ENCODE peak calls at places on chromosomes 1 and 21, in seven cellular contexts. V is C1 segment of cervical spinal cord; B is K562; R is renal cortical epithelial cell; E is stimulated activated CD8-positive, alpha-beta memory T cell treated with anti-CD3 and anti-CD28 coated beads, Interleukin-4, amount 100 ng/mL, for 24 hours; N is activated naive CD8-positive, alpha-beta T cell treated with anti-CD3 and anti-CD28 coated beads for 36 hours; L is HS-5. F is an unnamed sample.

GRCh38 chr1:30046751-30047150 is 676.6 kb downstream of the MATN1 start:
- DNase-seq in V (no peak), B (no peak), R (no peak), E (no peak), N (no peak), L (no peak), F (no peak)

GRCh38 chr1:28197682-28198415 is 21.4 kb upstream of the PTAFR start:
- DNase-seq in V (no peak), B (no peak), R (no peak), E (no peak), N (no peak), L (no peak), F (no peak)

GRCh38 chr21:15206514-15206913 is 141.7 kb upstream of the NRIP1 start:
- DNase-seq in V (no peak), B (no peak), R (no peak), E (no peak), N (no peak), L (no peak), F (no peak)

GRCh38 chr1:167829868-167830267 is 84.1 kb downstream of the ADCY10 start:
- DNase-seq in V (no peak), B (no peak), R (no peak), E (no peak), N (no peak), L (no peak), F (no peak)

GRCh38 chr1:2380816-2381591 is 10.3 kb downstream of the MORN1 start:
- DNase-seq in V (no peak), B (no peak), R (no peak), E (no peak), N (no peak), L (no peak), F (no peak)

GRCh38 chr21:37886726-37887309 is 29.4 kb downstream of the KCNJ6 start:
- DNase-seq in V (no peak), B (no peak), R (peak; percentile 72), E (no peak), N (no peak), L (no peak), F (no peak)

GRCh38 chr1:223695941-223696340 is 16.4 kb upstream of the CAPN2 start:
- DNase-seq in V (no peak), B (no peak), R (no peak), E (no peak), N (no peak), L (no peak), F (no peak)

GRCh38 chr1:55507578-55507931 is 292.4 kb upstream of the USP24 start:
- DNase-seq in V (no peak), B (no peak), R (no peak), E (no peak), N (no peak), L (no peak), F (no peak)

GRCh38 chr1:240000634-240001033 is 91.0 kb upstream of the FMN2 start:
- DNase-seq in V (no peak), B (no peak), R (no peak), E (no peak), N (no peak), L (peak; percentile 78), F (no peak)

GRCh38 chr1:234987415-234988159 is 141.1 kb downstream of the TOMM20 start:
- DNase-seq in V (peak; percentile 50), B (no peak), R (peak; percentile 91), E (no peak), N (peak; percentile 70), L (no peak), F (no peak)

GRCh38 chr1:17232759-17233661 is 15.9 kb upstream of the PADI3 start:
- DNase-seq in V (no peak), B (no peak), R (peak; percentile 94), E (no peak), N (no peak), L (peak; percentile 78), F (no peak)

GRCh38 chr1:102875756-102876155 is 232.6 kb downstream of the COL11A1 start:
- DNase-seq in V (no peak), B (no peak), R (no peak), E (no peak), N (no peak), L (no peak), F (no peak)

GRCh38 chr1:113035086-113035485 is 37.9 kb upstream of the LRIG2 start:
- DNase-seq in V (no peak), B (no peak), R (peak; percentile 90), E (no peak), N (no peak), L (no peak), F (no peak)

GRCh38 chr1:41864471-41865040 is 54.2 kb downstream of the HIVEP3 start:
- DNase-seq in V (no peak), B (no peak), R (no peak), E (no peak), N (no peak), L (no peak), F (no peak)